ENCODE peak calls at places on chromosomes 13 and 19, in seven cellular contexts. One of them, this sample, is unnamed.

GRCh38 chr19:13172335-13173128 is 22.3 kb downstream of the IER2 start:
- DNase-seq in small intestine: peak; percentile 92
- DNase-seq in keratinocyte: no peak
- DNase-seq in suprapubic skin: peak; percentile 87
- DNase-seq in prostate gland: peak; percentile 58
- DNase-seq in dorsolateral prefrontal cortex: no peak
- DNase-seq in left lung: peak; percentile 84
- DNase-seq in this sample: peak; percentile 91

GRCh38 chr19:8445488-8446001 is 770 bp downstream of the HNRNPM start:
- DNase-seq in small intestine: peak; percentile 46
- DNase-seq in keratinocyte: no peak
- DNase-seq in suprapubic skin: no peak
- DNase-seq in prostate gland: peak; percentile 52
- DNase-seq in dorsolateral prefrontal cortex: no peak
- DNase-seq in left lung: peak; percentile 64
- DNase-seq in this sample: peak; percentile 90

GRCh38 chr19:38015216-38015615 is 108.2 kb downstream of the SIPA1L3 start:
- DNase-seq in small intestine: no peak
- DNase-seq in keratinocyte: no peak
- DNase-seq in suprapubic skin: no peak
- DNase-seq in prostate gland: no peak
- DNase-seq in dorsolateral prefrontal cortex: no peak
- DNase-seq in left lung: no peak
- DNase-seq in this sample: no peak

GRCh38 chr13:101455863-101456262 is 3.4 kb downstream of the ITGBL1 start:
- DNase-seq in small intestine: no peak
- DNase-seq in keratinocyte: peak; percentile 67
- DNase-seq in suprapubic skin: no peak
- DNase-seq in prostate gland: no peak
- DNase-seq in dorsolateral prefrontal cortex: no peak
- DNase-seq in left lung: no peak
- DNase-seq in this sample: no peak

GRCh38 chr13:79779761-79780160 is 298.8 kb downstream of the NDFIP2 start:
- DNase-seq in small intestine: no peak
- DNase-seq in keratinocyte: no peak
- DNase-seq in suprapubic skin: no peak
- DNase-seq in prostate gland: peak; percentile 17
- DNase-seq in dorsolateral prefrontal cortex: no peak
- DNase-seq in left lung: peak; percentile 42
- DNase-seq in this sample: no peak

GRCh38 chr19:6011206-6011605 is 33.3 kb upstream of the RANBP3 start:
- DNase-seq in small intestine: no peak
- DNase-seq in keratinocyte: no peak
- DNase-seq in suprapubic skin: no peak
- DNase-seq in prostate gland: no peak
- DNase-seq in dorsolateral prefrontal cortex: no peak
- DNase-seq in left lung: no peak
- DNase-seq in this sample: no peak

GRCh38 chr13:79519252-79519651 is 38.3 kb downstream of the NDFIP2 start:
- DNase-seq in small intestine: no peak
- DNase-seq in keratinocyte: no peak
- DNase-seq in suprapubic skin: no peak
- DNase-seq in prostate gland: no peak
- DNase-seq in dorsolateral prefrontal cortex: no peak
- DNase-seq in left lung: no peak
- DNase-seq in this sample: no peak

GRCh38 chr19:57305056-57305455 is 15.2 kb upstream of the ZNF543 start:
- DNase-seq in small intestine: no peak
- DNase-seq in keratinocyte: no peak
- DNase-seq in suprapubic skin: no peak
- DNase-seq in prostate gland: no peak
- DNase-seq in dorsolateral prefrontal cortex: no peak
- DNase-seq in left lung: no peak
- DNase-seq in this sample: no peak

GRCh38 chr19:30226464-30227070 is 145.6 kb upstream of the ZNF536 start:
- DNase-seq in small intestine: no peak
- DNase-seq in keratinocyte: no peak
- DNase-seq in suprapubic skin: no peak
- DNase-seq in prostate gland: no peak
- DNase-seq in dorsolateral prefrontal cortex: peak; percentile 52
- DNase-seq in left lung: no peak
- DNase-seq in this sample: no peak

GRCh38 chr13:28586585-28587540 is 72.1 kb upstream of the POMP start:
- DNase-seq in small intestine: no peak
- DNase-seq in keratinocyte: no peak
- DNase-seq in suprapubic skin: no peak
- DNase-seq in prostate gland: no peak
- DNase-seq in dorsolateral prefrontal cortex: no peak
- DNase-seq in left lung: no peak
- DNase-seq in this sample: no peak

GRCh38 chr19:48513289-48514122 is 1.9 kb upstream of the LMTK3 start:
- DNase-seq in small intestine: peak; percentile 80
- DNase-seq in keratinocyte: no peak
- DNase-seq in suprapubic skin: no peak
- DNase-seq in prostate gland: peak; percentile 72
- DNase-seq in dorsolateral prefrontal cortex: peak; percentile 90
- DNase-seq in left lung: peak; percentile 74
- DNase-seq in this sample: peak; percentile 91

GRCh38 chr19:36377541-36378178 is 1.3 kb downstream of the ZFP14 start:
- DNase-seq in small intestine: peak; percentile 19
- DNase-seq in keratinocyte: no peak
- DNase-seq in suprapubic skin: no peak
- DNase-seq in prostate gland: no peak
- DNase-seq in dorsolateral prefrontal cortex: no peak
- DNase-seq in left lung: no peak
- DNase-seq in this sample: no peak

GRCh38 chr13:103403148-103403740 is 337.0 kb upstream of the SLC10A2 start:
- DNase-seq in small intestine: peak; percentile 62
- DNase-seq in keratinocyte: no peak
- DNase-seq in suprapubic skin: no peak
- DNase-seq in prostate gland: no peak
- DNase-seq in dorsolateral prefrontal cortex: no peak
- DNase-seq in left lung: no peak
- DNase-seq in this sample: no peak

GRCh38 chr13:75312884-75313520 is 169.0 kb downstream of the TBC1D4 start:
- DNase-seq in small intestine: no peak
- DNase-seq in keratinocyte: no peak
- DNase-seq in suprapubic skin: no peak
- DNase-seq in prostate gland: no peak
- DNase-seq in dorsolateral prefrontal cortex: no peak
- DNase-seq in left lung: no peak
- DNase-seq in this sample: no peak

GRCh38 chr19:49749055-49749716 is 13.9 kb downstream of the TSKS start:
- DNase-seq in small intestine: no peak
- DNase-seq in keratinocyte: no peak
- DNase-seq in suprapubic skin: no peak
- DNase-seq in prostate gland: no peak
- DNase-seq in dorsolateral prefrontal cortex: no peak
- DNase-seq in left lung: no peak
- DNase-seq in this sample: no peak

GRCh38 chr19:37370880-37371661 is at the start of gene ZNF527:
- DNase-seq in small intestine: peak; percentile 99
- DNase-seq in keratinocyte: peak; percentile 49
- DNase-seq in suprapubic skin: peak; percentile 97
- DNase-seq in prostate gland: peak; percentile 96
- DNase-seq in dorsolateral prefrontal cortex: peak; percentile 97
- DNase-seq in left lung: peak; percentile 98
- DNase-seq in this sample: peak; percentile 98

GRCh38 chr19:16904599-16904998 is 15.8 kb downstream of the F2RL3 start:
- DNase-seq in small intestine: no peak
- DNase-seq in keratinocyte: no peak
- DNase-seq in suprapubic skin: no peak
- DNase-seq in prostate gland: no peak
- DNase-seq in dorsolateral prefrontal cortex: no peak
- DNase-seq in left lung: no peak
- DNase-seq in this sample: no peak

GRCh38 chr13:47213057-47213456 is 316.2 kb upstream of the HTR2A start:
- DNase-seq in small intestine: no peak
- DNase-seq in keratinocyte: no peak
- DNase-seq in suprapubic skin: no peak
- DNase-seq in prostate gland: no peak
- DNase-seq in dorsolateral prefrontal cortex: no peak
- DNase-seq in left lung: no peak
- DNase-seq in this sample: no peak

GRCh38 chr13:99304541-99304940 is 2.7 kb downstream of the GPR183 start:
- DNase-seq in small intestine: no peak
- DNase-seq in keratinocyte: no peak
- DNase-seq in suprapubic skin: no peak
- DNase-seq in prostate gland: no peak
- DNase-seq in dorsolateral prefrontal cortex: no peak
- DNase-seq in left lung: no peak
- DNase-seq in this sample: no peak
- H3K27ac ChIP-seq in small intestine: peak overlapping the region; percentile 63
- H3K27ac ChIP-seq in keratinocyte: no peak overlapping the region
- H3K27ac ChIP-seq in suprapubic skin: no peak overlapping the region
- H3K27ac ChIP-seq in prostate gland: no peak overlapping the region
- H3K27ac ChIP-seq in dorsolateral prefrontal cortex: peak overlapping the region; percentile 14
- H3K27ac ChIP-seq in left lung: peak overlapping the region; percentile 34
- H3K27ac ChIP-seq in this sample: peak overlapping the region; percentile 82

DNA sequence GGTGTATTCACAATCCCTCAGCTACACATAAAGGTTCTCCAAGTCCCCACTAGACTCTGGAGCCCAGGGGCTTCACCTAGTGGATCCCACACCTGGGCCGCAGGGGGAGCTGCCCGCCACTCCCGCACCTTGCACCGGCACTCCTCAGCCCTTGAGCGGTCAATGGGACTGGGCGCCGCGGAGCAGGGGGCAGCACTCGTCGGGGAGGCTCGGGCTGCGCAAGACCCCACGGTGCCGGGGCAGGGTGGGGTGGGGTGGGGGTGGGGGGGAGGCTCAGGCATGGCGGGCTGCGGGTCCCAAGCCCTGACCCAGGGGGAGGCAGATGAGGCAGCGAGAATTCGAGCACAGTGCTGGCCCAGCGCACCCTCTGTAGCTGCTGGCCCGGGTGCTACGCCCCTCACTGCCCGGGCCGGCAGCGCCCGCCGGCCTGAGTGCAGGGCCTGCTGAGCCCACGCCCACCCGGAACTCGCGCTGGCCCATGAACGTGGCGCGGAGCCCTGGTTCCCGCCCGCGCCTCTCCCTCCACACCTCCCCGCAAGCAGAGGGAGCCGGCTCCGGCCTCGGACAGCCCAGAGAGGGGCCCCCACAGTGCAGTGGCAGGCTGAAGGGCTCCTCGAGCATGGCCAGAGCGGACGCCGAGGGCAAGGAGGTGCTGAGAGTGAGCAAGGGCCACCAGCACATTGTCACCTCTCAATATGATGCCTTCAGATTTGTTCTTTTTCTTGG is 121.7 kb downstream of the UGGT2 start:
- DNase-seq in small intestine: no peak
- DNase-seq in keratinocyte: no peak
- DNase-seq in suprapubic skin: no peak
- DNase-seq in prostate gland: no peak
- DNase-seq in dorsolateral prefrontal cortex: no peak
- DNase-seq in left lung: no peak
- DNase-seq in this sample: no peak
- H3K27ac ChIP-seq in small intestine: no peak overlapping the region
- H3K27ac ChIP-seq in keratinocyte: no peak overlapping the region
- H3K27ac ChIP-seq in suprapubic skin: no peak overlapping the region
- H3K27ac ChIP-seq in prostate gland: no peak overlapping the region
- H3K27ac ChIP-seq in dorsolateral prefrontal cortex: no peak overlapping the region
- H3K27ac ChIP-seq in left lung: no peak overlapping the region
- H3K27ac ChIP-seq in this sample: no peak overlapping the region

DNA sequence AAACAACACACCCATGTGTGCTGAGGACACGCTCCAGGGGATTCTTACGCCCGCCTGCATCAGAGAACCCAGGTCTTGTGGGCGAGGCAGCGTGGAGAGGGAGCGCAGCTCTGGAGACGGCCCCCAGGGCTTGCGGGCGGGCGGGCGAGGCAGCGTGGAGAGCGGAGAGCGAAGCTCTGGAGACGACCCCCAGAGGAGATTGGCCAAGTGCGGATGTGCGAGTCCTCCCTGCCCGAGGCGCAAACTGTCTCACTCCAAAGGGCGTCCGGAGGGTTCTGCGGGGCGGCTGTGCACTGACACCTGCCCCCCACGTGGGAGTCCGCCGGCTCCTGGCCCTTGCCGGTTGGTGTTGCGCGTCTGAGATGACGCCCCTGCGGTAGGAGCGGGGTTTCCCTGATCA is 39.8 kb downstream of the MCF2L start:
- DNase-seq in small intestine: no peak
- DNase-seq in keratinocyte: no peak
- DNase-seq in suprapubic skin: no peak
- DNase-seq in prostate gland: no peak
- DNase-seq in dorsolateral prefrontal cortex: no peak
- DNase-seq in left lung: no peak
- DNase-seq in this sample: no peak
- H3K27ac ChIP-seq in small intestine: no peak overlapping the region
- H3K27ac ChIP-seq in keratinocyte: no peak overlapping the region
- H3K27ac ChIP-seq in suprapubic skin: no peak overlapping the region
- H3K27ac ChIP-seq in prostate gland: peak overlapping the region; percentile 69
- H3K27ac ChIP-seq in dorsolateral prefrontal cortex: peak overlapping the region; percentile 76
- H3K27ac ChIP-seq in left lung: no peak overlapping the region
- H3K27ac ChIP-seq in this sample: no peak overlapping the region

DNA sequence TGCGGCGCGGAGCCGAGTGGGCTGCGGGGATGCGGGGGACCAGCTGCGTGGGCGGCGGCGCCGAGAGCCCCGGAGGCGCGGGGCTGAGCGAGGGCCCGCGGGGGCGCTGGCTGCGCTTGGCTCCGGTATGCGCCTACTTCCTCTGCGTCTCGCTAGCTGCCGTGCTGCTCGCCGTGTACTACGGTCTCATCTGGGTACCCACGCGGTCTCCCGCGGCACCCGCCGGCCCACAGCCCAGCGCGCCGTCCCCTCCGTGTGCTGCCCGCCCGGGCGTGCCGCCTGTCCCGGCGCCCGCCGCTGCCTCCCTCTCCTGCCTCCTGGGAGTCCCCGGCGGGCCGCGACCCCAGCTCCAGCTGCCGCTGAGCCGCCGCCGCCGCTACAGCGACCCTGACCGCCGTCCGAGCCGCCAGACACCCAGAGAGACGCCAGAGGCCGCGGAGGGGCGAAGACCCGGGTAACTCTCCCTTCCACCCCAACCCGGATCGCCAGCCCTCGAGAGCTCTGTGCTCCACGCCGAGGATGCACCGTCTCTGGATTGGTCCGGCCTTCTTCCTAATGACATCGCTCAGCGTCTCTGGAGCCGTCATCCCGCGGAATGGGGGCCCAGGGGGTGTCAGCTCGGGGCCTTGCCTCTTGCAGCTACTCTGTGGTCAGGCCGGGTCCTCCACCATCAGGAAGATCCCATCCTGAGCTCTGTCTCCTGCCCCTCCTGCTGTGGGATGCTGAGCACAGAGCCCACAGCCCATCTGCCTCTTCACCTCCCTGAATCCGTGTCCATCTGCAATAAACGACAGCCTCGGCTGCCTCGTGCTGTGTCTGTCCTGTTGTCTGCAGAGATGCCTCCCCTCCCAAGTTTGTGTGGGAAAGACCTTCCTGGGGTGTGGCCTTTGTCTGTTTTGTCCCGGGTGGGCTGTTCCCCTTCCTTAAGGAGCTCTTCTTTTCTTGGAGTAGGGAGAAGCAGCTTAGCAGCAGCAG is 493 bp downstream of the INAFM1 start:
- DNase-seq in small intestine: no peak
- DNase-seq in keratinocyte: no peak
- DNase-seq in suprapubic skin: no peak
- DNase-seq in prostate gland: no peak
- DNase-seq in dorsolateral prefrontal cortex: no peak
- DNase-seq in left lung: peak; percentile 58
- DNase-seq in this sample: peak; percentile 95
- H3K27ac ChIP-seq in small intestine: peak overlapping the region; percentile 55
- H3K27ac ChIP-seq in keratinocyte: no peak overlapping the region
- H3K27ac ChIP-seq in suprapubic skin: peak overlapping the region; percentile 96
- H3K27ac ChIP-seq in prostate gland: peak overlapping the region; percentile 98
- H3K27ac ChIP-seq in dorsolateral prefrontal cortex: peak overlapping the region; percentile 67
- H3K27ac ChIP-seq in left lung: peak overlapping the region; percentile 89
- H3K27ac ChIP-seq in this sample: peak overlapping the region; percentile 99

GRCh38 chr19:18867751-18868150 is 28.2 kb downstream of the CERS1 start:
- DNase-seq in small intestine: no peak
- DNase-seq in keratinocyte: no peak
- DNase-seq in suprapubic skin: no peak
- DNase-seq in prostate gland: no peak
- DNase-seq in dorsolateral prefrontal cortex: no peak
- DNase-seq in left lung: no peak
- DNase-seq in this sample: no peak
- H3K27ac ChIP-seq in small intestine: no peak overlapping the region
- H3K27ac ChIP-seq in keratinocyte: no peak overlapping the region
- H3K27ac ChIP-seq in suprapubic skin: no peak overlapping the region
- H3K27ac ChIP-seq in prostate gland: no peak overlapping the region
- H3K27ac ChIP-seq in dorsolateral prefrontal cortex: no peak overlapping the region
- H3K27ac ChIP-seq in left lung: no peak overlapping the region
- H3K27ac ChIP-seq in this sample: no peak overlapping the region